ENCODE peak calls at places on chromosomes 7 and 10, in seven cellular contexts. J is activated CD4-positive, alpha-beta memory T cell treated with anti-CD3 and anti-CD28 coated beads for 36 hours; O is adrenal gland; H is AG20443; Q is mesothelial cell of epicardium; I is T follicular helper cell; M is transverse colon. G is an unnamed sample.

GRCh38 chr7:43666938-43667337 is 62.4 kb downstream of the COA1 start:
- DNase-seq in J (no peak), H (no peak), O (no peak), Q (no peak), M (no peak), I (no peak), G (no peak)

GRCh38 chr10:119359025-119359424 is 151.7 kb downstream of the GRK5 start:
- DNase-seq in Q (no peak), O (no peak), I (no peak), M (no peak), J (no peak), H (no peak), G (no peak)

GRCh38 chr10:129764011-129764900 is 199.8 kb downstream of the EBF3 start:
- DNase-seq in J (peak; percentile 3), M (peak; percentile 4), H (no peak), Q (peak; percentile 34), I (no peak), O (peak; percentile 12), G (no peak)

GRCh38 chr10:53904506-53905241 is 896.4 kb downstream of the PCDH15 start:
- DNase-seq in H (no peak), M (no peak), I (no peak), O (no peak), Q (no peak), J (no peak), G (no peak)

GRCh38 chr10:124254519-124254918 is 161.1 kb upstream of the CHST15 start:
- DNase-seq in M (no peak), I (no peak), Q (no peak), H (no peak), J (no peak), O (no peak), G (no peak)

GRCh38 chr7:71770269-71770907 is 638.4 kb downstream of the GALNT17 start:
- DNase-seq in H (no peak), Q (no peak), O (no peak), M (no peak), I (no peak), J (no peak), G (no peak)

GRCh38 chr7:141014091-141014490 is 661 bp downstream of the MRPS33 start:
- DNase-seq in Q (no peak), I (no peak), J (no peak), M (no peak), O (no peak), H (peak; percentile 32), G (no peak)

GRCh38 chr10:113115534-113115933 is 165.5 kb downstream of the TCF7L2 start:
- DNase-seq in J (no peak), M (no peak), I (no peak), H (no peak), Q (no peak), O (no peak), G (no peak)

GRCh38 chr7:13920053-13920697 is 69.3 kb downstream of the ETV1 start:
- DNase-seq in I (no peak), Q (peak; percentile 55), J (no peak), M (peak; percentile 20), H (peak; percentile 56), O (peak; percentile 67), G (no peak)

GRCh38 chr10:21160116-21160515 is 263.0 kb upstream of the NEBL start:
- DNase-seq in O (no peak), H (no peak), M (no peak), Q (no peak), I (no peak), J (no peak), G (no peak)

GRCh38 chr10:115773832-115774231 is 499.2 kb downstream of the GFRA1 start:
- DNase-seq in I (no peak), Q (no peak), O (no peak), H (no peak), M (no peak), J (no peak), G (no peak)

GRCh38 chr7:132842478-132842877 is 239.4 kb downstream of the CHCHD3 start:
- DNase-seq in M (no peak), O (no peak), J (no peak), I (no peak), Q (no peak), H (no peak), G (no peak)